ENCODE peak calls at places on chromosomes 7 and 10, in nine cellular contexts. P, M, H, Q, Y, S, C, A and X are unnamed samples.

GRCh38 chr7:91720255-91720937 is 160.1 kb downstream of the MTERF1 start:
- DNase-seq in M (peak), A (no peak), Q (no peak), Y (no peak), S (peak), H (no peak), C (peak), P (no peak), X (no peak)

GRCh38 chr7:67659066-67659465 is 662.4 kb downstream of the TYW1 start:
- DNase-seq in Y (no peak), Q (no peak), H (no peak), A (no peak), P (no peak), M (no peak), S (no peak), C (no peak), X (no peak)

GRCh38 chr7:66043681-66044497 is 31.7 kb upstream of the ASL start:
- DNase-seq in A (no peak), P (peak), M (peak), Q (no peak), H (no peak), Y (peak), S (peak), C (no peak), X (no peak)

GRCh38 chr10:55628260-55628701 is 732.8 kb downstream of the ZWINT start:
- DNase-seq in Q (no peak), H (peak), C (no peak), P (peak), S (no peak), A (no peak), Y (no peak), M (no peak), X (no peak)

GRCh38 chr7:158533386-158534133 is 54.1 kb downstream of the PTPRN2 start:
- DNase-seq in P (no peak), H (no peak), Y (no peak), C (no peak), S (no peak), M (no peak), Q (no peak), A (no peak), X (no peak)

GRCh38 chr7:143382791-143383641 is 1.9 kb downstream of the ZYX start:
- DNase-seq in S (no peak), A (no peak), C (no peak), H (no peak), P (no peak), Y (no peak), Q (no peak), M (peak), X (no peak)

GRCh38 chr10:33094263-33095051 is 136.4 kb upstream of the ITGB1 start:
- DNase-seq in S (no peak), H (no peak), M (no peak), C (no peak), A (no peak), Y (no peak), Q (no peak), P (no peak), X (no peak)

GRCh38 chr7:139271718-139272619 is 40.9 kb downstream of the UBN2 start:
- DNase-seq in H (no peak), Q (no peak), C (no peak), Y (no peak), M (no peak), A (no peak), S (no peak), P (no peak), X (no peak)

GRCh38 chr7:16754869-16755317 is 1.3 kb downstream of the TSPAN13 start:
- DNase-seq in S (no peak), H (no peak), Y (no peak), M (no peak), C (peak), A (no peak), P (no peak), Q (no peak), X (no peak)

GRCh38 chr7:70657989-70658578 is 473.9 kb upstream of the GALNT17 start:
- DNase-seq in P (no peak), S (no peak), Y (no peak), C (no peak), A (no peak), M (no peak), H (no peak), Q (no peak), X (no peak)

GRCh38 chr10:19985745-19986144 is 169.5 kb downstream of the PLXDC2 start:
- DNase-seq in M (no peak), S (no peak), A (no peak), Y (no peak), H (no peak), C (no peak), P (no peak), Q (no peak), X (no peak)

GRCh38 chr7:156000601-156001396 is 188.5 kb upstream of the SHH start:
- DNase-seq in S (no peak), H (no peak), Q (no peak), A (no peak), M (no peak), Y (no peak), P (peak), C (no peak), X (no peak)

GRCh38 chr10:105950410-105950809 is 1214.1 kb downstream of the SORCS1 start:
- DNase-seq in M (peak), C (peak), A (no peak), Q (no peak), Y (peak), P (no peak), H (peak), S (peak), X (no peak)

GRCh38 chr10:132446661-132447445 is 49.9 kb downstream of the PWWP2B start:
- DNase-seq in P (no peak), A (no peak), C (peak), S (peak), Q (no peak), M (peak), Y (no peak), H (peak), X (no peak)
- H3K4me3 ChIP-seq in P (no peak), A (no peak), C (no peak), S (no peak), Q (no peak), M (no peak), Y (no peak), H (no peak), X (no peak)

GRCh38 chr7:96080021-96080420 is 241.9 kb downstream of the SLC25A13 start:
- DNase-seq in S (no peak), H (peak), M (no peak), A (no peak), Q (no peak), P (no peak), Y (no peak), C (peak), X (no peak)
- TF ChIP-seq CTCF in S (no peak), H (no peak), M (no peak), A (no peak), Q (no peak), P (no peak), Y (no peak), C (no peak), X (no peak)

GRCh38 chr7:135353832-135354231 is 120.2 kb downstream of the STRA8 start:
- DNase-seq in C (no peak), P (no peak), A (no peak), M (peak), S (peak), H (no peak), Y (no peak), Q (no peak), X (no peak)
- H3K4me3 ChIP-seq in C (no peak), P (no peak), A (no peak), M (no peak), S (no peak), H (no peak), Y (no peak), Q (no peak), X (no peak)

GRCh38 chr10:90148121-90148855 is 446.9 kb downstream of the KIF20B start:
- DNase-seq in H (peak), Y (no peak), P (no peak), C (peak), Q (no peak), M (peak), S (peak), A (no peak), X (no peak)
- TF ChIP-seq CTCF in H (peak), Y (no peak), P (peak), C (peak), Q (peak), M (peak), S (peak), A (no peak), X (peak)

GRCh38 chr7:100489824-100490223 is 6.1 kb downstream of the NYAP1 start:
- DNase-seq in P (no peak), H (peak), Q (peak), C (peak), Y (no peak), S (peak), A (no peak), M (peak), X (peak)

GRCh38 chr7:100491192-100491578 is 7.5 kb downstream of the NYAP1 start:
- DNase-seq in S (no peak), A (no peak), Q (no peak), M (no peak), Y (no peak), H (no peak), C (no peak), P (no peak), X (no peak)

GRCh38 chr7:100493476-100494264 is 9.9 kb downstream of the NYAP1 start:
- DNase-seq in C (no peak), Q (no peak), A (no peak), H (no peak), S (no peak), P (no peak), Y (no peak), M (peak), X (no peak)

GRCh38 chr7:100490483-100491191 is 6.9 kb downstream of the NYAP1 start:
- DNase-seq in A (no peak), H (no peak), Y (no peak), S (no peak), M (no peak), Q (no peak), P (no peak), C (no peak), X (no peak)

GRCh38 chr7:100492738-100493475 is 9.2 kb downstream of the NYAP1 start:
- DNase-seq in Y (no peak), H (no peak), S (no peak), P (no peak), A (no peak), C (no peak), M (no peak), Q (no peak), X (no peak)
- H3K4me3 ChIP-seq in Y (no peak), H (no peak), S (no peak), P (peak), A (peak), C (no peak), M (no peak), Q (no peak), X (no peak)

GRCh38 chr10:119479048-119479394 is 63.5 kb downstream of the RGS10 start:
- DNase-seq in Y (no peak), P (no peak), A (no peak), Q (no peak), S (no peak), C (no peak), H (peak), M (peak), X (no peak)
- TF ChIP-seq CTCF in Y (no peak), P (no peak), A (no peak), Q (no peak), S (no peak), C (no peak), H (no peak), M (no peak), X (no peak)